ENCODE peak calls at places on chromosomes 6 and 20, in eight cellular contexts. One of them, this sample, is unnamed.

GRCh38 chr20:63055575-63056235 is 48.9 kb upstream of the BHLHE23 start:
- DNase-seq in SK-N-MC: no peak
- DNase-seq in GM23248: no peak
- DNase-seq in astrocyte: no peak
- DNase-seq in neural progenitor cell: no peak
- DNase-seq in HepG2: no peak
- DNase-seq in H1: no peak
- DNase-seq in keratinocyte: no peak
- DNase-seq in this sample: no peak

GRCh38 chr20:8414611-8415274 is 282.7 kb downstream of the PLCB1 start:
- DNase-seq in SK-N-MC: peak; percentile 84
- DNase-seq in GM23248: peak; percentile 69
- DNase-seq in astrocyte: peak; percentile 80
- DNase-seq in neural progenitor cell: no peak
- DNase-seq in HepG2: peak; percentile 81
- DNase-seq in H1: no peak
- DNase-seq in keratinocyte: no peak
- DNase-seq in this sample: peak; percentile 71

GRCh38 chr6:88730602-88731001 is 232.8 kb downstream of the RNGTT start:
- DNase-seq in SK-N-MC: no peak
- DNase-seq in GM23248: peak; percentile 39
- DNase-seq in astrocyte: peak; percentile 70
- DNase-seq in neural progenitor cell: peak; percentile 22
- DNase-seq in HepG2: no peak
- DNase-seq in H1: peak; percentile 57
- DNase-seq in keratinocyte: no peak
- DNase-seq in this sample: peak; percentile 64

GRCh38 chr6:1231941-1232340 is 80.0 kb upstream of the FOXQ1 start:
- DNase-seq in SK-N-MC: no peak
- DNase-seq in GM23248: no peak
- DNase-seq in astrocyte: no peak
- DNase-seq in neural progenitor cell: no peak
- DNase-seq in HepG2: no peak
- DNase-seq in H1: no peak
- DNase-seq in keratinocyte: peak; percentile 41
- DNase-seq in this sample: peak; percentile 38

GRCh38 chr20:22775256-22775655 is 190.9 kb upstream of the FOXA2 start:
- DNase-seq in SK-N-MC: no peak
- DNase-seq in GM23248: no peak
- DNase-seq in astrocyte: no peak
- DNase-seq in neural progenitor cell: no peak
- DNase-seq in HepG2: no peak
- DNase-seq in H1: no peak
- DNase-seq in keratinocyte: no peak
- DNase-seq in this sample: no peak

GRCh38 chr6:26388014-26388413 is 5.1 kb downstream of the BTN2A2 start:
- DNase-seq in SK-N-MC: no peak
- DNase-seq in GM23248: peak; percentile 31
- DNase-seq in astrocyte: no peak
- DNase-seq in neural progenitor cell: peak; percentile 4
- DNase-seq in HepG2: peak; percentile 65
- DNase-seq in H1: no peak
- DNase-seq in keratinocyte: no peak
- DNase-seq in this sample: no peak

GRCh38 chr20:64223526-64224067 is 32.0 kb upstream of the PCMTD2 start:
- DNase-seq in SK-N-MC: no peak
- DNase-seq in GM23248: no peak
- DNase-seq in astrocyte: peak; percentile 26
- DNase-seq in neural progenitor cell: peak; percentile 90
- DNase-seq in HepG2: peak; percentile 67
- DNase-seq in H1: peak; percentile 63
- DNase-seq in keratinocyte: no peak
- DNase-seq in this sample: no peak

GRCh38 chr20:58693226-58694006 is 816 bp downstream of the NPEPL1 start:
- DNase-seq in SK-N-MC: no peak
- DNase-seq in GM23248: peak; percentile 43
- DNase-seq in astrocyte: no peak
- DNase-seq in neural progenitor cell: peak; percentile 66
- DNase-seq in HepG2: no peak
- DNase-seq in H1: no peak
- DNase-seq in keratinocyte: no peak
- DNase-seq in this sample: no peak

GRCh38 chr6:30357678-30358339 is 12.9 kb downstream of the RPP21 start:
- DNase-seq in SK-N-MC: peak; percentile 73
- DNase-seq in GM23248: peak; percentile 82
- DNase-seq in astrocyte: peak; percentile 40
- DNase-seq in neural progenitor cell: peak; percentile 89
- DNase-seq in HepG2: peak; percentile 60
- DNase-seq in H1: peak; percentile 79
- DNase-seq in keratinocyte: no peak
- DNase-seq in this sample: peak; percentile 44

GRCh38 chr6:140062042-140063041 is 687.9 kb upstream of the CITED2 start:
- DNase-seq in SK-N-MC: peak; percentile 96
- DNase-seq in GM23248: peak; percentile 91
- DNase-seq in astrocyte: peak; percentile 99
- DNase-seq in neural progenitor cell: no peak
- DNase-seq in HepG2: no peak
- DNase-seq in H1: no peak
- DNase-seq in keratinocyte: no peak
- DNase-seq in this sample: peak; percentile 82

GRCh38 chr6:45427632-45428031 is 49.9 kb upstream of the SUPT3H start:
- DNase-seq in SK-N-MC: no peak
- DNase-seq in GM23248: peak; percentile 51
- DNase-seq in astrocyte: no peak
- DNase-seq in neural progenitor cell: no peak
- DNase-seq in HepG2: no peak
- DNase-seq in H1: no peak
- DNase-seq in keratinocyte: no peak
- DNase-seq in this sample: no peak

GRCh38 chr6:27608916-27609883 is 136.3 kb upstream of the ZNF184 start:
- DNase-seq in SK-N-MC: no peak
- DNase-seq in GM23248: peak; percentile 89
- DNase-seq in astrocyte: peak; percentile 48
- DNase-seq in neural progenitor cell: peak; percentile 78
- DNase-seq in HepG2: peak; percentile 61
- DNase-seq in H1: no peak
- DNase-seq in keratinocyte: no peak
- DNase-seq in this sample: peak; percentile 86

GRCh38 chr6:77650098-77650663 is 2.7 kb upstream of the MEI4 start:
- DNase-seq in SK-N-MC: no peak
- DNase-seq in GM23248: no peak
- DNase-seq in astrocyte: no peak
- DNase-seq in neural progenitor cell: peak; percentile 93
- DNase-seq in HepG2: no peak
- DNase-seq in H1: peak; percentile 81
- DNase-seq in keratinocyte: no peak
- DNase-seq in this sample: no peak

GRCh38 chr20:37315293-37316110 is 26.0 kb downstream of the MANBAL start:
- DNase-seq in SK-N-MC: no peak
- DNase-seq in GM23248: peak; percentile 81
- DNase-seq in astrocyte: peak; percentile 84
- DNase-seq in neural progenitor cell: no peak
- DNase-seq in HepG2: no peak
- DNase-seq in H1: no peak
- DNase-seq in keratinocyte: no peak
- DNase-seq in this sample: peak; percentile 86

GRCh38 chr20:19880256-19881079 is 122.4 kb downstream of the RIN2 start:
- DNase-seq in SK-N-MC: no peak
- DNase-seq in GM23248: peak; percentile 72
- DNase-seq in astrocyte: peak; percentile 81
- DNase-seq in neural progenitor cell: no peak
- DNase-seq in HepG2: peak; percentile 88
- DNase-seq in H1: no peak
- DNase-seq in keratinocyte: no peak
- DNase-seq in this sample: peak; percentile 57

DNA sequence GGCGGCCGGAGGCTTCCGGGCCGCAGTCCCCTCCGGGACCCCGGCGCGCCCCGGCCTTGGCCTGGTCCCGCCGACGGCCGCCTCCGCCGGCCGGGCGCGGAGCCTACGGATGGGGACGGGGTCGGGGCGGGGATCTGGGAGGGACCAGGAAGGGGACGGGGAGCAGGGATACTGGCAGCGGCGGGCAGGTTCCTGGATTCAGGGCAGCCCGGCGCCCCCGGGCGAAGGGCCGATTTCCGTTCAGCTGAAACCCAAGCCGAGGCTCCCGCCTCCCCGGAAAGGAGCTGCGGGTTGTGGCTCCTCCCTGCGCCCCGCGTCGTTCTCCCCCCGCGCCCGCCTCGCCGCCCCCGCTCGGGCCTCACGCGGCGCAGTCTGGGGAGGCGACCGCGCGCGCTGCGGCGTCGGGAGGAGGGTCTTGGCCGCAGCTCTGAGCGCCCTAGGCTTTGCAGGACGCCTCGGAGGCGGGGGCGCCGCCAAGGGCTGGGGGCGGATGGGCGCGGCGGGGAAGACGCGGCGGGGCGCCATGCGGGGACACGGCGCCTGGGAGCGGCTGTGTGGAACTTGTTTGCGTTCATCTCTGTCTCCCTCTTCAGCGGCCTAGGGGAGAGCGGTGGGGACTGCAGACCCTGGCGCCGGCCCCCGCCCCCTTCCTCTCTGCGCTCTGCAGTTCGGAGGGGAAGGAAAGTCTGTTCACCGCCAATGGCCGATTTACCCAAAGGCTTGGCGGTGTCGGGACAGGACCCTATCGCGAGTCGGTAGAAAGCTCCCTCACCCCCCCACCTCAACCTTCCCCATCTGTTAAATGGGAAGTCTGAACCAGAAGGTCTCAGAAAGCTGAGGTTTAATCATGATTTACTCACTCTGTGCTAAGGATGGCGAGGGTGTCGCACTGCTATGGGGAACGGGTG is 22.7 kb upstream of the TMEM181 start:
- DNase-seq in SK-N-MC: no peak
- DNase-seq in GM23248: peak; percentile 32
- DNase-seq in astrocyte: peak; percentile 35
- DNase-seq in neural progenitor cell: peak; percentile 86
- DNase-seq in HepG2: peak; percentile 56
- DNase-seq in H1: no peak
- DNase-seq in keratinocyte: no peak
- DNase-seq in this sample: peak; percentile 25
- TF ChIP-seq EZH2 in SK-N-MC: no peak
- TF ChIP-seq EZH2 in GM23248: peak; percentile 77
- TF ChIP-seq EZH2 in astrocyte: peak; percentile 74
- TF ChIP-seq EZH2 in neural progenitor cell: no peak
- TF ChIP-seq EZH2 in HepG2: no peak
- TF ChIP-seq EZH2 in H1: no peak
- TF ChIP-seq EZH2 in keratinocyte: peak; percentile 93
- TF ChIP-seq EZH2 in this sample: peak; percentile 94

GRCh38 chr20:57264908-57265648 is 1.4 kb downstream of the BMP7 start:
- DNase-seq in SK-N-MC: no peak
- DNase-seq in GM23248: no peak
- DNase-seq in astrocyte: no peak
- DNase-seq in neural progenitor cell: peak; percentile 70
- DNase-seq in HepG2: no peak
- DNase-seq in H1: no peak
- DNase-seq in keratinocyte: no peak
- DNase-seq in this sample: no peak
- TF ChIP-seq EZH2 in SK-N-MC: no peak
- TF ChIP-seq EZH2 in GM23248: peak; percentile 6
- TF ChIP-seq EZH2 in astrocyte: peak; percentile 96
- TF ChIP-seq EZH2 in neural progenitor cell: peak; percentile 49
- TF ChIP-seq EZH2 in HepG2: peak; percentile 56
- TF ChIP-seq EZH2 in H1: peak; percentile 88
- TF ChIP-seq EZH2 in keratinocyte: peak; percentile 99
- TF ChIP-seq EZH2 in this sample: no peak

GRCh38 chr6:43770417-43771209 is 602 bp downstream of the VEGFA start:
- DNase-seq in SK-N-MC: no peak
- DNase-seq in GM23248: peak; percentile 77
- DNase-seq in astrocyte: peak; percentile 35
- DNase-seq in neural progenitor cell: peak; percentile 79
- DNase-seq in HepG2: peak; percentile 45
- DNase-seq in H1: no peak
- DNase-seq in keratinocyte: no peak
- DNase-seq in this sample: peak; percentile 48

GRCh38 chr6:43772571-43773049 is 2.6 kb downstream of the VEGFA start:
- DNase-seq in SK-N-MC: no peak
- DNase-seq in GM23248: peak; percentile 28
- DNase-seq in astrocyte: no peak
- DNase-seq in neural progenitor cell: peak; percentile 80
- DNase-seq in HepG2: peak; percentile 49
- DNase-seq in H1: no peak
- DNase-seq in keratinocyte: no peak
- DNase-seq in this sample: no peak

GRCh38 chr6:43773050-43773956 is 3.3 kb downstream of the VEGFA start:
- DNase-seq in SK-N-MC: no peak
- DNase-seq in GM23248: peak; percentile 80
- DNase-seq in astrocyte: no peak
- DNase-seq in neural progenitor cell: peak; percentile 54
- DNase-seq in HepG2: peak; percentile 64
- DNase-seq in H1: no peak
- DNase-seq in keratinocyte: no peak
- DNase-seq in this sample: peak; percentile 62

GRCh38 chr6:43771210-43771857 is 1.3 kb downstream of the VEGFA start:
- DNase-seq in SK-N-MC: no peak
- DNase-seq in GM23248: peak; percentile 82
- DNase-seq in astrocyte: peak; percentile 41
- DNase-seq in neural progenitor cell: peak; percentile 53
- DNase-seq in HepG2: peak; percentile 79
- DNase-seq in H1: no peak
- DNase-seq in keratinocyte: no peak
- DNase-seq in this sample: peak; percentile 54

DNA sequence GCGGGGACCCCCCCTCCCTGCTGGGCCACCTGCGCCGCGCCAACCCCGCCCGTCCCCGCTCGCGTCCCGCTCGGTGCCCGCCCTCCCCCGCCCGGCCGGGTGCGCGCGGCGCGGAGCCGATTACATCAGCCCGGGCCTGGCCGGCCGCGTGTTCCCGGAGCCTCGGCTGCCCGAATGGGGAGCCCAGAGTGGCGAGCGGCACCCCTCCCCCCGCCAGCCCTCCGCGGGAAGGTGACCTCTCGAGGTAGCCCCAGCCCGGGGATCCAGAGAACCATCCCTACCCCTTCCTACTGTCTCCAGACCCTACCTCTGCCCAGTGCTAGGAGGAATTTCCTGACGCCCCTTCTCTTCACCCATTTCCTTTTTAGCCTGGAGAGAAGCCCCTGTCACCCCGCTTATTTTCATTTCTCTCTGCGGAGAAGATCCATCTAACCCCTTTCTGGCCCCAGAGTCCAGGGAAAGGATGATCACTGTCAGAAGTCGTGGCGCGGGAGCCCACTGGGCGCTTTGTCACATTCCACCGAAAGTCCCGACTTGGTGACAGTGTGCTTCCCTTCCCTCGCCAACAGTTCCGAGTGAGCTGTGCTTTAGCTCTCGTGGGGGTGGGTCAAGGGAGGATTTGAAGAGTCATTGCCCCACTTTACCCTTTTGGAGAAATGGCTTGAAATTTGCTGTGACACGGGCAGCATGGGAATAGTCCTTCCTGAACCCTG is 2.0 kb downstream of the VEGFA start:
- DNase-seq in SK-N-MC: no peak
- DNase-seq in GM23248: peak; percentile 86
- DNase-seq in astrocyte: no peak
- DNase-seq in neural progenitor cell: peak; percentile 73
- DNase-seq in HepG2: peak; percentile 51
- DNase-seq in H1: no peak
- DNase-seq in keratinocyte: no peak
- DNase-seq in this sample: peak; percentile 62
- TF ChIP-seq EZH2 in SK-N-MC: no peak
- TF ChIP-seq EZH2 in GM23248: no peak
- TF ChIP-seq EZH2 in astrocyte: no peak
- TF ChIP-seq EZH2 in neural progenitor cell: no peak
- TF ChIP-seq EZH2 in HepG2: no peak
- TF ChIP-seq EZH2 in H1: no peak
- TF ChIP-seq EZH2 in keratinocyte: no peak
- TF ChIP-seq EZH2 in this sample: no peak

GRCh38 chr20:12682613-12683012 is 326.2 kb upstream of the SPTLC3 start:
- DNase-seq in SK-N-MC: no peak
- DNase-seq in GM23248: no peak
- DNase-seq in astrocyte: no peak
- DNase-seq in neural progenitor cell: no peak
- DNase-seq in HepG2: no peak
- DNase-seq in H1: no peak
- DNase-seq in keratinocyte: no peak
- DNase-seq in this sample: no peak
- TF ChIP-seq EZH2 in SK-N-MC: no peak
- TF ChIP-seq EZH2 in GM23248: no peak
- TF ChIP-seq EZH2 in astrocyte: no peak
- TF ChIP-seq EZH2 in neural progenitor cell: no peak
- TF ChIP-seq EZH2 in HepG2: no peak
- TF ChIP-seq EZH2 in H1: no peak
- TF ChIP-seq EZH2 in keratinocyte: no peak
- TF ChIP-seq EZH2 in this sample: no peak

This sample was measured in mammary epithelial cell.